ENCODE peak calls at places on chromosomes 4 and X, in five cellular contexts. I, A, N, K and P are unnamed samples.

GRCh38 chr4:140427919-140428471 is 547 bp upstream of the CLGN start:
- DNase-seq in I (no peak), A (no peak), N (peak; percentile 83), K (peak; percentile 35), P (no peak)

GRCh38 chr4:159060161-159060560 is 42.7 kb upstream of the RAPGEF2 start:
- DNase-seq in I (no peak), A (no peak), N (no peak), K (no peak), P (no peak)

GRCh38 chr4:44671636-44672035 is 6.6 kb upstream of the GUF1 start:
- DNase-seq in I (no peak), A (no peak), N (no peak), K (no peak), P (no peak)

GRCh38 chr4:185210102-185210981 is 944 bp downstream of the SNX25 start:
- DNase-seq in I (no peak), A (peak; percentile 54), N (peak; percentile 63), K (peak; percentile 63), P (peak; percentile 72)

GRCh38 chr4:101355767-101356702 is 8.7 kb upstream of the PPP3CA start:
- DNase-seq in I (no peak), A (no peak), N (peak; percentile 92), K (no peak), P (no peak)

GRCh38 chrX:70176938-70177533 is at the start of gene DGAT2L6:
- DNase-seq in I (no peak), A (no peak), N (no peak), K (no peak), P (no peak)

GRCh38 chrX:11420851-11421250 is 127.6 kb downstream of the AMELX start:
- DNase-seq in I (no peak), A (no peak), N (no peak), K (no peak), P (no peak)

GRCh38 chr4:122476126-122476525 is 19.6 kb upstream of the IL2 start:
- DNase-seq in I (no peak), A (no peak), N (no peak), K (no peak), P (no peak)

GRCh38 chr4:74612837-74613236 is 167.9 kb downstream of the AREG start:
- DNase-seq in I (no peak), A (no peak), N (no peak), K (no peak), P (no peak)

GRCh38 chrX:72038868-72039267 is 92.8 kb downstream of the RTL5 start:
- DNase-seq in I (no peak), A (no peak), N (no peak), K (no peak), P (no peak)

GRCh38 chr4:54152846-54153600 is 53.1 kb downstream of the GSX2 start:
- DNase-seq in I (no peak), A (no peak), N (peak; percentile 18), K (no peak), P (no peak)

GRCh38 chr4:11042760-11043159 is 358.2 kb upstream of the CLNK start:
- DNase-seq in I (no peak), A (no peak), N (no peak), K (no peak), P (no peak)

GRCh38 chrX:10634681-10635161 is 14.3 kb upstream of the MID1 start:
- DNase-seq in I (no peak), A (no peak), N (peak; percentile 78), K (no peak), P (no peak)

GRCh38 chr4:48710446-48711209 is 69.5 kb downstream of the FRYL start:
- DNase-seq in I (no peak), A (no peak), N (no peak), K (no peak), P (no peak)

GRCh38 chr4:33162122-33162521 is 2442.0 kb downstream of the PCDH7 start:
- DNase-seq in I (no peak), A (no peak), N (no peak), K (no peak), P (no peak)

GRCh38 chrX:70089575-70090297 is 27.5 kb downstream of the OTUD6A start:
- DNase-seq in I (no peak), A (no peak), N (peak; percentile 5), K (no peak), P (no peak)

GRCh38 chr4:147096667-147097604 is 151.3 kb upstream of the TTC29 start:
- DNase-seq in I (no peak), A (no peak), N (peak; percentile 90), K (no peak), P (no peak)

GRCh38 chr4:14254806-14255445 is 627.4 kb upstream of the BOD1L1 start:
- DNase-seq in I (no peak), A (no peak), N (no peak), K (no peak), P (no peak)

GRCh38 chr4:55947254-55947882 is 1.4 kb upstream of the CEP135 start:
- DNase-seq in I (no peak), A (no peak), N (peak; percentile 43), K (no peak), P (no peak)

GRCh38 chrX:43618376-43619205 is 37.5 kb upstream of the MAOA start:
- DNase-seq in I (no peak), A (no peak), N (no peak), K (no peak), P (no peak)

GRCh38 chr4:92864176-92864575 is 560.4 kb downstream of the GRID2 start:
- DNase-seq in I (no peak), A (no peak), N (no peak), K (no peak), P (no peak)

GRCh38 chr4:105106416-105106815 is 40.3 kb upstream of the TET2 start:
- DNase-seq in I (no peak), A (peak; percentile 39), N (peak; percentile 42), K (no peak), P (no peak)

GRCh38 chr4:2745981-2746806 is 9.9 kb downstream of the TNIP2 start:
- DNase-seq in I (peak; percentile 75), A (peak; percentile 56), N (peak; percentile 35), K (no peak), P (peak; percentile 67)

GRCh38 chr4:176671532-176671931 is 121.2 kb downstream of the VEGFC start:
- DNase-seq in I (no peak), A (no peak), N (peak; percentile 78), K (no peak), P (no peak)

DNA sequence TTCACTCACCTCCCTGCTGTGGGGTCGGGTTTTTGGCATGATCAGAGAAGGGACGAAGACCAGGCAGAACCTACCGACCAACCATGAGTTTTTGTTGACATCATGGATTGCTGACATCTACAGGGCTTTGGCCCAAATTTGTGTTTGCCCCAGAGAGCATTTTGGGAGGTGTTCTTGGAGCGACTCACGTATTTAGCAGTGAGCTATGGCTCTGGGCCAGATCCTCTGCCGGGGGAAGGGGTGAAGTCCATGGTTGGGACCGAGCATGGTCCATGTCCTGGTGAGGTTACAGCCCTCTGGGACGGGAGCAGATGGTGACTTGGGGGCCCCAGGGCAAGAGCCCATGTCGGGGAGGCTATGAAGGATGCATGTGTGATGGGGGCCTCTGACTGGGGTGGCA is 17.4 kb downstream of the SORCS2 start:
- DNase-seq in I (no peak), A (no peak), N (no peak), K (no peak), P (no peak)
- H3K4me1 ChIP-seq in I (peaks cover 13% of the 10 kb centered on the region), A (peaks cover 33% of the 10 kb centered on the region), N (peaks cover 15% of the 10 kb centered on the region), K (no peaks in the 10 kb centered on the region), P (peaks cover 22% of the 10 kb centered on the region)

GRCh38 chrX:127302841-127303240 is 483.3 kb downstream of the PRR32 start:
- DNase-seq in I (no peak), A (no peak), N (no peak), K (no peak), P (no peak)
- H3K36me3 ChIP-seq in I (no peaks in the 10 kb centered on the region), A (no peaks in the 10 kb centered on the region), N (no peaks in the 10 kb centered on the region), K (no peaks in the 10 kb centered on the region), P (no peaks in the 10 kb centered on the region)

GRCh38 chrX:101369687-101370086 is 16.3 kb downstream of the BTK start:
- DNase-seq in I (no peak), A (no peak), N (no peak), K (no peak), P (no peak)

GRCh38 chrX:101370888-101371504 is 15.0 kb downstream of the BTK start:
- DNase-seq in I (no peak), A (no peak), N (no peak), K (no peak), P (no peak)

DNA sequence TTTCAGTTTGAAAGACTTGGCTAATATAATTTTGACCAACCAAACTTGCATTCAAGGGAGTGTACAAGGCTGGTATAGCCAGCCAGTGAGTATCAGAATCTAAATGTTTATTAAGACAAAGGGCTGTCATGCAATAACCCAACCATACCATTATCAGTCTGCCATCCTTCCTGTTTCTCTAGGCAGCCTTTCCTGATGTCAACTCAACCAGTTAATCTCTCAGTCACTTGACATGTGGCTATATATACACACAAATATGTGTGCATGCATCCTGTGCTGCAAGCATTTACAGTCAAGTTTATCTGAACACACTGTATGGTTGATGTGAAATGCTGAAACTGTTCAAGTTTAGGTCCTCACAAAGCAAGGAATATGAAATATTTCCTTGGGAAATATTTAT is 17.2 kb downstream of the BTK start:
- DNase-seq in I (no peak), A (no peak), N (no peak), K (no peak), P (no peak)
- H3K27ac ChIP-seq in I (no peak overlapping the region), A (no peak overlapping the region), N (no peak overlapping the region), K (no peak overlapping the region), P (no peak overlapping the region)

GRCh38 chr4:153472122-153473037 is 6.2 kb downstream of the TMEM131L start:
- DNase-seq in I (no peak), A (no peak), N (no peak), K (no peak), P (no peak)
- H3K4me1 ChIP-seq in I (no peaks in the 10 kb centered on the region), A (peaks cover 85% of the 10 kb centered on the region), N (no peaks in the 10 kb centered on the region), K (peaks cover 12% of the 10 kb centered on the region), P (peaks cover 57% of the 10 kb centered on the region)

DNA sequence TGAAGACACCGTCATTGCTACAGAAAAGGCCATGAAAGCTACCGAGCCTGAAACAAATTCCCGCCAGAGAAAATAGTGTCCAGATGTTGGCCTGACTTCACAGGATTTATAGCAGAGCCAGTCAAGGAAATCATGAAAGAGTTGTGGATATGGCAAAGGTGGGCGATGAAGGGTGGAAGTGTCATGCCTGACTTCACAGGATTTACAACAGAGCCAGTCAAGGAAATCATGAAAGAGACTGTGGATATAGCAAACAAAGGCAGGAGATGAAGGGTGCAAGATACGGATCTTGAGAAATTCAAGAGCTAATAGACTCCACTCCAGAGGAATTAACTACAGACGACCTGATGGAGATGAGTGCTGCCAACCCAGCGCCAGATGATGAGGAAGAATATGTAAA is 17.1 kb downstream of the TRMT44 start:
- DNase-seq in I (no peak), A (no peak), N (no peak), K (no peak), P (no peak)
- H3K36me3 ChIP-seq in I (no peaks in the 10 kb centered on the region), A (peaks cover 70% of the 10 kb centered on the region), N (peaks cover 14% of the 10 kb centered on the region), K (no peaks in the 10 kb centered on the region), P (peaks cover 91% of the 10 kb centered on the region)

GRCh38 chr4:106676173-106676921 is 307.8 kb upstream of the GIMD1 start:
- DNase-seq in I (no peak), A (no peak), N (peak; percentile 49), K (no peak), P (no peak)
- H3K27ac ChIP-seq in I (no peak overlapping the region), A (no peak overlapping the region), N (no peak overlapping the region), K (no peak overlapping the region), P (no peak overlapping the region)